ENCODE peak calls at places on chromosomes 13 and 19, in nine cellular contexts. One of them, this sample, is unnamed.

GRCh38 chr13:32315255-32316029 is at the start of the genes BRCA2 and ZAR1L:
- DNase-seq in heart right ventricle: peak; percentile 89
- DNase-seq in fibroblast of the aortic adventitia: peak; percentile 88
- DNase-seq in bronchial epithelial cell: peak; percentile 66
- DNase-seq in ovary: peak; percentile 79
- DNase-seq in upper lobe of left lung: peak; percentile 98
- DNase-seq in NB4: peak; percentile 94
- DNase-seq in body of pancreas: peak; percentile 88
- DNase-seq in omental fat pad: peak; percentile 90
- DNase-seq in this sample: peak; percentile 88

GRCh38 chr13:70668293-70668692 is 560.0 kb upstream of the KLHL1 start:
- DNase-seq in heart right ventricle: no peak
- DNase-seq in fibroblast of the aortic adventitia: no peak
- DNase-seq in bronchial epithelial cell: peak; percentile 89
- DNase-seq in ovary: no peak
- DNase-seq in upper lobe of left lung: no peak
- DNase-seq in NB4: no peak
- DNase-seq in body of pancreas: no peak
- DNase-seq in omental fat pad: no peak
- DNase-seq in this sample: no peak

GRCh38 chr13:40598599-40598998 is 67.8 kb downstream of the FOXO1 start:
- DNase-seq in heart right ventricle: no peak
- DNase-seq in fibroblast of the aortic adventitia: no peak
- DNase-seq in bronchial epithelial cell: no peak
- DNase-seq in ovary: no peak
- DNase-seq in upper lobe of left lung: no peak
- DNase-seq in NB4: no peak
- DNase-seq in body of pancreas: peak; percentile 29
- DNase-seq in omental fat pad: no peak
- DNase-seq in this sample: no peak

GRCh38 chr19:38059897-38060296 is 152.9 kb downstream of the SIPA1L3 start:
- DNase-seq in heart right ventricle: no peak
- DNase-seq in fibroblast of the aortic adventitia: peak; percentile 8
- DNase-seq in bronchial epithelial cell: peak; percentile 26
- DNase-seq in ovary: no peak
- DNase-seq in upper lobe of left lung: no peak
- DNase-seq in NB4: peak; percentile 40
- DNase-seq in body of pancreas: no peak
- DNase-seq in omental fat pad: no peak
- DNase-seq in this sample: no peak

GRCh38 chr13:36915891-36916640 is 4.0 kb downstream of the SMAD9 start:
- DNase-seq in heart right ventricle: no peak
- DNase-seq in fibroblast of the aortic adventitia: no peak
- DNase-seq in bronchial epithelial cell: no peak
- DNase-seq in ovary: no peak
- DNase-seq in upper lobe of left lung: no peak
- DNase-seq in NB4: no peak
- DNase-seq in body of pancreas: no peak
- DNase-seq in omental fat pad: no peak
- DNase-seq in this sample: no peak

GRCh38 chr19:10419646-10420443 is 493 bp upstream of the PDE4A start:
- DNase-seq in heart right ventricle: no peak
- DNase-seq in fibroblast of the aortic adventitia: peak; percentile 45
- DNase-seq in bronchial epithelial cell: no peak
- DNase-seq in ovary: no peak
- DNase-seq in upper lobe of left lung: peak; percentile 82
- DNase-seq in NB4: peak; percentile 99
- DNase-seq in body of pancreas: no peak
- DNase-seq in omental fat pad: no peak
- DNase-seq in this sample: no peak

GRCh38 chr19:20051841-20052768 is 12.8 kb upstream of the ZNF682 start:
- DNase-seq in heart right ventricle: peak; percentile 93
- DNase-seq in fibroblast of the aortic adventitia: peak; percentile 97
- DNase-seq in bronchial epithelial cell: peak; percentile 97
- DNase-seq in ovary: peak; percentile 90
- DNase-seq in upper lobe of left lung: peak; percentile 97
- DNase-seq in NB4: peak; percentile 95
- DNase-seq in body of pancreas: peak; percentile 98
- DNase-seq in omental fat pad: peak; percentile 77
- DNase-seq in this sample: peak; percentile 95

GRCh38 chr13:108968566-108968965 is 339.2 kb downstream of the MYO16 start:
- DNase-seq in heart right ventricle: no peak
- DNase-seq in fibroblast of the aortic adventitia: no peak
- DNase-seq in bronchial epithelial cell: peak; percentile 44
- DNase-seq in ovary: no peak
- DNase-seq in upper lobe of left lung: no peak
- DNase-seq in NB4: no peak
- DNase-seq in body of pancreas: no peak
- DNase-seq in omental fat pad: no peak
- DNase-seq in this sample: no peak

GRCh38 chr13:38980628-38981078 is 10.0 kb downstream of the STOML3 start:
- DNase-seq in heart right ventricle: no peak
- DNase-seq in fibroblast of the aortic adventitia: peak; percentile 18
- DNase-seq in bronchial epithelial cell: no peak
- DNase-seq in ovary: no peak
- DNase-seq in upper lobe of left lung: no peak
- DNase-seq in NB4: no peak
- DNase-seq in body of pancreas: no peak
- DNase-seq in omental fat pad: no peak
- DNase-seq in this sample: no peak

GRCh38 chr19:17441241-17442135 is 7.0 kb downstream of the TMEM221 start:
- DNase-seq in heart right ventricle: no peak
- DNase-seq in fibroblast of the aortic adventitia: peak; percentile 65
- DNase-seq in bronchial epithelial cell: no peak
- DNase-seq in ovary: no peak
- DNase-seq in upper lobe of left lung: no peak
- DNase-seq in NB4: peak; percentile 58
- DNase-seq in body of pancreas: no peak
- DNase-seq in omental fat pad: no peak
- DNase-seq in this sample: no peak

GRCh38 chr13:102226591-102226990 is 175.3 kb downstream of the FGF14 start:
- DNase-seq in heart right ventricle: no peak
- DNase-seq in fibroblast of the aortic adventitia: no peak
- DNase-seq in bronchial epithelial cell: no peak
- DNase-seq in ovary: no peak
- DNase-seq in upper lobe of left lung: no peak
- DNase-seq in NB4: no peak
- DNase-seq in body of pancreas: no peak
- DNase-seq in omental fat pad: no peak
- DNase-seq in this sample: no peak

GRCh38 chr13:104296301-104296700 is 1230.1 kb upstream of the SLC10A2 start:
- DNase-seq in heart right ventricle: no peak
- DNase-seq in fibroblast of the aortic adventitia: no peak
- DNase-seq in bronchial epithelial cell: no peak
- DNase-seq in ovary: no peak
- DNase-seq in upper lobe of left lung: no peak
- DNase-seq in NB4: no peak
- DNase-seq in body of pancreas: no peak
- DNase-seq in omental fat pad: no peak
- DNase-seq in this sample: no peak

GRCh38 chr19:49400034-49400433 is 12.0 kb downstream of the KASH5 start:
- DNase-seq in heart right ventricle: no peak
- DNase-seq in fibroblast of the aortic adventitia: peak; percentile 10
- DNase-seq in bronchial epithelial cell: peak; percentile 34
- DNase-seq in ovary: no peak
- DNase-seq in upper lobe of left lung: no peak
- DNase-seq in NB4: no peak
- DNase-seq in body of pancreas: no peak
- DNase-seq in omental fat pad: no peak
- DNase-seq in this sample: no peak

GRCh38 chr19:45020071-45020470 is 18.8 kb upstream of the CLASRP start:
- DNase-seq in heart right ventricle: no peak
- DNase-seq in fibroblast of the aortic adventitia: no peak
- DNase-seq in bronchial epithelial cell: no peak
- DNase-seq in ovary: no peak
- DNase-seq in upper lobe of left lung: no peak
- DNase-seq in NB4: peak; percentile 48
- DNase-seq in body of pancreas: no peak
- DNase-seq in omental fat pad: no peak
- DNase-seq in this sample: no peak

GRCh38 chr13:30982506-30982905 is 50.0 kb downstream of the TEX26 start:
- DNase-seq in heart right ventricle: no peak
- DNase-seq in fibroblast of the aortic adventitia: no peak
- DNase-seq in bronchial epithelial cell: no peak
- DNase-seq in ovary: no peak
- DNase-seq in upper lobe of left lung: no peak
- DNase-seq in NB4: no peak
- DNase-seq in body of pancreas: no peak
- DNase-seq in omental fat pad: no peak
- DNase-seq in this sample: no peak

GRCh38 chr13:97753942-97754670 is 199.4 kb upstream of the IPO5 start:
- DNase-seq in heart right ventricle: no peak
- DNase-seq in fibroblast of the aortic adventitia: no peak
- DNase-seq in bronchial epithelial cell: no peak
- DNase-seq in ovary: no peak
- DNase-seq in upper lobe of left lung: no peak
- DNase-seq in NB4: peak; percentile 13
- DNase-seq in body of pancreas: no peak
- DNase-seq in omental fat pad: no peak
- DNase-seq in this sample: no peak
- TF ChIP-seq CTCF in heart right ventricle: peak; percentile 8
- TF ChIP-seq CTCF in fibroblast of the aortic adventitia: no peak
- TF ChIP-seq CTCF in bronchial epithelial cell: no peak
- TF ChIP-seq CTCF in ovary: no peak
- TF ChIP-seq CTCF in upper lobe of left lung: no peak
- TF ChIP-seq CTCF in NB4: peak; percentile 29
- TF ChIP-seq CTCF in body of pancreas: no peak
- TF ChIP-seq CTCF in omental fat pad: no peak
- TF ChIP-seq CTCF in this sample: peak; percentile 29

GRCh38 chr19:11450570-11451326 is 15.3 kb downstream of the PRKCSH start:
- DNase-seq in heart right ventricle: no peak
- DNase-seq in fibroblast of the aortic adventitia: no peak
- DNase-seq in bronchial epithelial cell: no peak
- DNase-seq in ovary: no peak
- DNase-seq in upper lobe of left lung: no peak
- DNase-seq in NB4: no peak
- DNase-seq in body of pancreas: no peak
- DNase-seq in omental fat pad: no peak
- DNase-seq in this sample: no peak

GRCh38 chr19:11451942-11452813 is 16.7 kb downstream of the PRKCSH start:
- DNase-seq in heart right ventricle: no peak
- DNase-seq in fibroblast of the aortic adventitia: no peak
- DNase-seq in bronchial epithelial cell: no peak
- DNase-seq in ovary: no peak
- DNase-seq in upper lobe of left lung: no peak
- DNase-seq in NB4: peak; percentile 64
- DNase-seq in body of pancreas: no peak
- DNase-seq in omental fat pad: no peak
- DNase-seq in this sample: no peak

GRCh38 chr19:11451327-11451941 is 16.0 kb downstream of the PRKCSH start:
- DNase-seq in heart right ventricle: no peak
- DNase-seq in fibroblast of the aortic adventitia: no peak
- DNase-seq in bronchial epithelial cell: no peak
- DNase-seq in ovary: no peak
- DNase-seq in upper lobe of left lung: no peak
- DNase-seq in NB4: no peak
- DNase-seq in body of pancreas: no peak
- DNase-seq in omental fat pad: no peak
- DNase-seq in this sample: no peak

GRCh38 chr19:11453468-11454341 is 18.3 kb downstream of the PRKCSH start:
- DNase-seq in heart right ventricle: no peak
- DNase-seq in fibroblast of the aortic adventitia: no peak
- DNase-seq in bronchial epithelial cell: no peak
- DNase-seq in ovary: no peak
- DNase-seq in upper lobe of left lung: no peak
- DNase-seq in NB4: no peak
- DNase-seq in body of pancreas: no peak
- DNase-seq in omental fat pad: no peak
- DNase-seq in this sample: no peak

GRCh38 chr19:11452814-11453335 is 17.4 kb downstream of the PRKCSH start:
- DNase-seq in heart right ventricle: no peak
- DNase-seq in fibroblast of the aortic adventitia: no peak
- DNase-seq in bronchial epithelial cell: no peak
- DNase-seq in ovary: no peak
- DNase-seq in upper lobe of left lung: no peak
- DNase-seq in NB4: no peak
- DNase-seq in body of pancreas: no peak
- DNase-seq in omental fat pad: no peak
- DNase-seq in this sample: no peak
- TF ChIP-seq CTCF in heart right ventricle: no peak
- TF ChIP-seq CTCF in fibroblast of the aortic adventitia: no peak
- TF ChIP-seq CTCF in bronchial epithelial cell: no peak
- TF ChIP-seq CTCF in ovary: no peak
- TF ChIP-seq CTCF in upper lobe of left lung: no peak
- TF ChIP-seq CTCF in NB4: no peak
- TF ChIP-seq CTCF in body of pancreas: no peak
- TF ChIP-seq CTCF in omental fat pad: no peak
- TF ChIP-seq CTCF in this sample: no peak

DNA sequence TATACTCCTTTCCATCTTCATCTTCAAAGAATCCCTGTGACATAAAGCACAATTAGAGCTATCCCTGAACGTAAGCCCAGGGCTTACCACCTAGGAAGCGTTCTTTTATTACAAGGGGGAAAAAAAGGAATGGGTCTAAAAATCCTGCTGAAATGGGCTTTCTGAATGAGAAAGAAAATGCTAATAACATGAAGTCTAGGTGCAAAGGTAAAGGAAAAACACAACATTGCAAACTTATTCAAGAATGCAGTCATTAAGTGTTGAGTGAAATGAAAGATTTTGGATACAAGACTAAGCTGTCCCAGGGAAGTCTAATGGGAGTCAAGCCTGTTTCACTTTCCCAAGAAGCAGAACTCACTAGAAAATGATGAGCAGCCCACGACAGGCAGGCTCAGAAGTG is 55.3 kb upstream of the SLC15A1 start:
- DNase-seq in heart right ventricle: no peak
- DNase-seq in fibroblast of the aortic adventitia: no peak
- DNase-seq in bronchial epithelial cell: no peak
- DNase-seq in ovary: no peak
- DNase-seq in upper lobe of left lung: no peak
- DNase-seq in NB4: no peak
- DNase-seq in body of pancreas: no peak
- DNase-seq in omental fat pad: no peak
- DNase-seq in this sample: no peak
- TF ChIP-seq CTCF in heart right ventricle: no peak
- TF ChIP-seq CTCF in fibroblast of the aortic adventitia: no peak
- TF ChIP-seq CTCF in bronchial epithelial cell: no peak
- TF ChIP-seq CTCF in ovary: no peak
- TF ChIP-seq CTCF in upper lobe of left lung: no peak
- TF ChIP-seq CTCF in NB4: no peak
- TF ChIP-seq CTCF in body of pancreas: no peak
- TF ChIP-seq CTCF in omental fat pad: no peak
- TF ChIP-seq CTCF in this sample: no peak

DNA sequence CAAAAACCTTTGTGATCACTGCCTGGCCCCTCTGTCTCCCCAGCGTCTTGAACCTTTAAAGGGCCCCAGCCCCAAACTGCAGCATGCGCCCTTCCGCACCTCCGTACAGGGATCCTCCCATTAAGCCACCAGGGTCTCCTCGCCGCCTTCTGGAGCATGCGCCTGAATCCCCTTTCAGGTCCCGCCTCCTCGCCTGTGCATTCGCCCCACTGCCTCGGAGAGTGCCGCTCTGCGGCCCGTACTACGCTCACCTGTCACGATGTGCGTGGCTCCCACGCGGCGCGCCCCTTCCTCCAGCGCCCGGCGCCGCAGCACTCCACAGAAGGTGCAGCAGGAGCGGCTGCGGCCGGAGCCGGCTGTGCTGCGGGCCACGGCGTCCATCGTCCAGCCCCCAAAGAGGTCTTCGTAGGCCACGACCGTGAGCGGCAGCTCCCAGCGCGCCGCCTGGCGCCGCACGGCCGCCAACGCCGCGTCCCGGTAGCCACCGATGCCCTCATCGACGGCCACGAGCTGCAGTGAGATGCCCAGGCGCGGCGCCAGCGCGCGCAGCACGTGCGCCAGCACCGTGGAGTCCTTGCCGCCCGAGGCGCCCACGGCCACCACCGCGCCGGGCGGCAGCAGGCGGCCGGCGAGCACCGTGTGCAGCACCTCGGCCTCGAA is 4.3 kb downstream of the CTU1 start:
- DNase-seq in heart right ventricle: no peak
- DNase-seq in fibroblast of the aortic adventitia: no peak
- DNase-seq in bronchial epithelial cell: no peak
- DNase-seq in ovary: no peak
- DNase-seq in upper lobe of left lung: peak; percentile 83
- DNase-seq in NB4: no peak
- DNase-seq in body of pancreas: no peak
- DNase-seq in omental fat pad: no peak
- DNase-seq in this sample: no peak
- TF ChIP-seq CTCF in heart right ventricle: no peak
- TF ChIP-seq CTCF in fibroblast of the aortic adventitia: no peak
- TF ChIP-seq CTCF in bronchial epithelial cell: no peak
- TF ChIP-seq CTCF in ovary: no peak
- TF ChIP-seq CTCF in upper lobe of left lung: no peak
- TF ChIP-seq CTCF in NB4: no peak
- TF ChIP-seq CTCF in body of pancreas: no peak
- TF ChIP-seq CTCF in omental fat pad: no peak
- TF ChIP-seq CTCF in this sample: no peak